ENCODE peak calls at places on chromosomes 16 and 17, in eight cellular contexts. H is left ventricle myocardium inferior, Q is tibial nerve, O is A549, Z is body of pancreas, W is astrocyte, I is vagina, K is pancreas. V is an unnamed sample. For H3K4me1, the result is how much of the 10 kb centered on the place peaks cover.

GRCh38 chr17:53527473-53527872 is 295.3 kb upstream of the KIF2B start:
- DNase-seq in H (no peak), Q (no peak), O (no peak), Z (no peak), W (no peak), I (no peak), K (no peak), V (no peak)

GRCh38 chr17:21213005-21213404 is 956 bp downstream of the TMEM11 start:
- DNase-seq in H (no peak), Q (no peak), O (no peak), Z (no peak), W (no peak), I (no peak), K (no peak), V (no peak)

GRCh38 chr17:6279659-6280058 is 155.3 kb downstream of the AIPL1 start:
- DNase-seq in H (no peak), Q (no peak), O (no peak), Z (peak), W (no peak), I (no peak), K (no peak), V (peak)

GRCh38 chr16:70751593-70751992 is 49.4 kb downstream of the VAC14 start:
- DNase-seq in H (no peak), Q (no peak), O (no peak), Z (no peak), W (no peak), I (no peak), K (peak), V (no peak)

GRCh38 chr17:46940692-46941404 is 17.9 kb downstream of the GOSR2 start:
- DNase-seq in H (peak), Q (peak), O (peak), Z (peak), W (peak), I (no peak), K (no peak), V (no peak)

GRCh38 chr17:61848247-61848646 is 15.1 kb downstream of the BRIP1 start:
- DNase-seq in H (no peak), Q (no peak), O (no peak), Z (no peak), W (no peak), I (no peak), K (no peak), V (no peak)

GRCh38 chr17:58156839-58157803 is 8.9 kb downstream of the OR4D1 start:
- DNase-seq in H (peak), Q (no peak), O (peak), Z (no peak), W (no peak), I (no peak), K (peak), V (no peak)

GRCh38 chr16:59259074-59259963 is 525.2 kb upstream of the GOT2 start:
- DNase-seq in H (no peak), Q (no peak), O (no peak), Z (no peak), W (peak), I (no peak), K (no peak), V (no peak)

GRCh38 chr16:50924759-50925545 is 183.1 kb downstream of the CYLD start:
- DNase-seq in H (no peak), Q (no peak), O (no peak), Z (no peak), W (no peak), I (no peak), K (no peak), V (peak)

GRCh38 chr17:13351046-13351445 is 250.7 kb downstream of the HS3ST3A1 start:
- DNase-seq in H (no peak), Q (no peak), O (no peak), Z (no peak), W (peak), I (no peak), K (no peak), V (no peak)

GRCh38 chr16:85423631-85424030 is 189.5 kb upstream of the GSE1 start:
- DNase-seq in H (peak), Q (no peak), O (no peak), Z (peak), W (no peak), I (no peak), K (peak), V (no peak)

GRCh38 chr17:69733171-69734014 is 318.9 kb downstream of the MAP2K6 start:
- DNase-seq in H (peak), Q (no peak), O (peak), Z (no peak), W (peak), I (no peak), K (no peak), V (peak)

GRCh38 chr17:79027274-79027924 is 3.4 kb downstream of the C1QTNF1 start:
- DNase-seq in H (no peak), Q (peak), O (no peak), Z (peak), W (no peak), I (no peak), K (no peak), V (no peak)

GRCh38 chr16:49881890-49882289 is 26.0 kb upstream of the ZNF423 start:
- DNase-seq in H (no peak), Q (no peak), O (no peak), Z (peak), W (no peak), I (no peak), K (no peak), V (no peak)

GRCh38 chr17:82752371-82753200 is 721 bp downstream of the TBCD start:
- DNase-seq in H (no peak), Q (no peak), O (peak), Z (no peak), W (peak), I (no peak), K (no peak), V (peak)

GRCh38 chr16:82855471-82855870 is 228.7 kb downstream of the CDH13 start:
- DNase-seq in H (no peak), Q (no peak), O (no peak), Z (no peak), W (peak), I (no peak), K (no peak), V (no peak)

GRCh38 chr17:33169580-33170285 is 123.4 kb downstream of the ASIC2 start:
- DNase-seq in H (no peak), Q (no peak), O (no peak), Z (no peak), W (peak), I (no peak), K (no peak), V (peak)

GRCh38 chr17:65723356-65723928 is 162.0 kb upstream of the AXIN2 start:
- DNase-seq in H (no peak), Q (no peak), O (no peak), Z (no peak), W (peak), I (no peak), K (no peak), V (no peak)

GRCh38 chr17:14037453-14037852 is 31.9 kb upstream of the COX10 start:
- DNase-seq in H (no peak), Q (no peak), O (no peak), Z (no peak), W (no peak), I (no peak), K (no peak), V (no peak)

GRCh38 chr17:2238432-2239169 is 65.0 kb downstream of the SMG6 start:
- DNase-seq in H (peak), Q (no peak), O (no peak), Z (no peak), W (no peak), I (no peak), K (no peak), V (no peak)

GRCh38 chr16:78413651-78414050 is 314.2 kb downstream of the WWOX start:
- DNase-seq in H (no peak), Q (no peak), O (no peak), Z (no peak), W (no peak), I (no peak), K (no peak), V (peak)

GRCh38 chr17:9922012-9922848 is 17.2 kb upstream of the RCVRN start:
- DNase-seq in H (no peak), Q (no peak), O (no peak), Z (no peak), W (no peak), I (no peak), K (no peak), V (no peak)

GRCh38 chr16:55274391-55274790 is 49.6 kb upstream of the IRX6 start:
- DNase-seq in H (no peak), Q (no peak), O (no peak), Z (no peak), W (no peak), I (no peak), K (no peak), V (no peak)

GRCh38 chr16:48901712-48902374 is 291.9 kb upstream of the N4BP1 start:
- DNase-seq in H (no peak), Q (no peak), O (no peak), Z (no peak), W (no peak), I (no peak), K (no peak), V (no peak)

GRCh38 chr17:35164716-35165115 is 17.1 kb downstream of the UNC45B start:
- DNase-seq in H (no peak), Q (no peak), O (no peak), Z (no peak), W (no peak), I (no peak), K (no peak), V (no peak)

GRCh38 chr17:31113939-31114338 is 19.2 kb downstream of the NF1 start:
- DNase-seq in H (no peak), Q (no peak), O (no peak), Z (no peak), W (no peak), I (no peak), K (no peak), V (no peak)

GRCh38 chr17:12815642-12816141 is 26.4 kb downstream of the ARHGAP44 start:
- DNase-seq in H (no peak), Q (no peak), O (no peak), Z (no peak), W (no peak), I (no peak), K (no peak), V (no peak)

GRCh38 chr16:55502801-55503366 is 6.0 kb upstream of the LPCAT2 start:
- DNase-seq in H (peak), Q (peak), O (no peak), Z (peak), W (peak), I (no peak), K (peak), V (no peak)

GRCh38 chr17:81134064-81134781 is 31.1 kb upstream of the PVALEF start:
- DNase-seq in H (no peak), Q (no peak), O (no peak), Z (no peak), W (no peak), I (no peak), K (no peak), V (no peak)

GRCh38 chr16:54212893-54213292 is 73.7 kb downstream of the IRX3 start:
- DNase-seq in H (no peak), Q (no peak), O (no peak), Z (no peak), W (no peak), I (no peak), K (no peak), V (no peak)

DNA sequence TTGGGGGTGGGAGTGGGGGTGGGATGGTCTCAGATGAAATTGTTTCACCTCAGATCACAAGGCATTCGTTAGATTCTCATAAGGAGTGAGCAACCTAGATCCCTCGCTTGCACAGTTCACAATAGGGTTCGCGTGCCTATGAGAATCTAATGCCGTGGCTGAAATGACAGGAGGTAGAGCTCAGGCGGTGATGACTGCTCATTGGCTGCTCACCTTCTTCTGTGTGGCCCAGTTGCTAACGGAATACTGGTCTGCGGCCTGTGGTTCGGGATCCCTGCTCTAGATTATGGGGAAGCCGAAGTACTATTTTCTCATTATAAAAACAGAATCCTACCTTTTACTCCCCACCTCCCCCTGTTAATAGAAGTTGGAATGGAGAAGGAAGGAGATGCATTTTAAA is 18.9 kb downstream of the CLTC start:
- DNase-seq in H (no peak), Q (no peak), O (no peak), Z (no peak), W (no peak), I (no peak), K (no peak), V (no peak)
- H3K4me1 ChIP-seq in H (half or more), Q (half or more), O (half or more), Z (half or more), W (under half), I (half or more), K (under half), V (under half)

DNA sequence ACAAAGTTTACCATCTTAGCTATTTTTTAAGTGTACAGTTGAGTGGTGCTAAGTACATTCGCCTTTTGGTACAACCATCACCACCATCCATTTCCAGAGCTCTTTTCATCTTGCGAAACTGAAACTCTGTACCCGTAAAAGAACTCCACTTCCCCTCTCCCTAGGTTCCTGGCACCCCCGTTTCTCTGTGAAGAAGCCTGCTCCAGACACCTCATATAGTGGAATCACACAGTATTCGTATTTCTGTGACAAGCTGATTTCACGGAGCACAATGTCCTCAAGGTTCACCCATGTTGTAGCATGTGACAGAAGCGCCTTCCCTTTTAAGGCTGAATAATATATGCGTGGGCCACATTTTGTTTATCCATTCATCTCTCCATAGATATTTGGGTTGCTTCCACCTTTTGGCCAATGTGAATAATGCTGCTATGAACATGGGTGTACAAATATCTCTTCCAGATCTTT is 54.2 kb upstream of the MAP3K14 start:
- DNase-seq in H (no peak), Q (peak), O (peak), Z (no peak), W (no peak), I (peak), K (no peak), V (no peak)
- TF ChIP-seq CTCF in H (no peak), Q (no peak), O (no peak), Z (no peak), W (no peak), I (no peak), K (no peak), V (peak)

GRCh38 chr17:51133365-51133764 is 12.7 kb upstream of the SPAG9 start:
- DNase-seq in H (no peak), Q (no peak), O (no peak), Z (no peak), W (no peak), I (no peak), K (no peak), V (no peak)
- H3K27ac ChIP-seq in H (peak), Q (no peak), O (no peak), Z (no peak), W (no peak), I (no peak), K (no peak), V (no peak)

DNA sequence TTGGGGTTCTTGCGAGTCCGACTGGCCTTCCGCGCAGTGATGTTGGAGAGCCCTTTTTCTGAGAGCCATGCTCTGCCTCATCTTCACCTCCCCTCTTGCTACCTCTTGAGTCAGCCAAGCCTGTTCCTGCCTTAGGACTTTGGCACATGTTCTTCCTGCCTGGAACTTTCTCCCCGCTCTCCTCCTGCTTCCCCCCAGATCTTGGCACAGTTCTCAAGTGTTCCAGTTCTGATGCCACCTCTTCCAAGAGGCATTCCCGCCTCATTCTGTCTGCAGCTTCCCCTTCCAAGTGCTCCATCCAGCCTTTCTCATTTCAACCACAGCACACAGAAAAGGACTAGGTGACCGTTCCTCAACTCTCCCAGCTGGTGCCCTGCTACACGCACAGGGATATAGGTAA is 7.7 kb downstream of the AKAP1 start:
- DNase-seq in H (no peak), Q (no peak), O (no peak), Z (no peak), W (no peak), I (no peak), K (no peak), V (no peak)
- H3K4me1 ChIP-seq in H (half or more), Q (under half), O (under half), Z (half or more), W (under half), I (half or more), K (under half), V (under half)

DNA sequence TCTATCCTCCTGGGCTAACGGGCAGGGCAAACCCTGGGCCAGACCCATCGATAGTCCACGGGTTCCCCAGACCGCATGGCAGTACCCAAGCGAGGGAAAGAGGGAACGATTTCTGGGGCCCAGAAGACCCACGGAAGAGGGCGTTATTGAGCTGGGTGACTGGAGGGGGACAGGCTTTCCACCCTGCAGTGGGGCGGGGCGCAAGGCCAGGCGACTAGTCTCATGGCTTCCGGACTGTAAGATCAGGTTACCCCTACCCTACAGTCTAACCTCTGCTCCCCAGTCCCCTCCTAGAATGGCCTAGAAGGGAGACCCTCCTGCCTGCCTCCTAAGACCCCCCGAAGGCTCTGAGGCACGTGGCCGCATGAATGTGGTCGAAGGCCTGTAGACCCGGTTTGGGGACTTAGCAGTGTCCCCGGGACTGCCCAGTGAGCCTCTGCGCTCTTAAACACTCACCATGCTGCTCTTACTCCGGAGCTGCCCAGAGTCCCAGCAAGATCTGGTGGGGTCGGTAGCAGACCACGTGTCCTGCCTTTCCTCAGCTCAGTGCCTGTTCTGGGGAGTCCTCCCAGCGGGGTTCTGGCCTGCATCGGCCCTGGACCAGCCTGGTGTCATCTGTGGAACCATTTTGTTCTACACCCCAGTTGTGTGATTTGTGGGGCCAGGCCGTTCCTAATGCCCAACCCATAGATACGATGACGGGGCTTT is 13.1 kb upstream of the AURKB start:
- DNase-seq in H (peak), Q (peak), O (peak), Z (peak), W (peak), I (no peak), K (peak), V (no peak)
- TF ChIP-seq CTCF in H (peak), Q (no peak), O (peak), Z (peak), W (peak), I (no peak), K (no peak), V (no peak)

GRCh38 chr16:19753815-19754643 is 36.0 kb downstream of the IQCK start:
- DNase-seq in H (no peak), Q (no peak), O (peak), Z (peak), W (peak), I (no peak), K (no peak), V (no peak)

GRCh38 chr16:19754644-19755036 is 36.6 kb downstream of the IQCK start:
- DNase-seq in H (no peak), Q (no peak), O (no peak), Z (no peak), W (no peak), I (no peak), K (no peak), V (no peak)

GRCh38 chr16:19757026-19757425 is 39.0 kb downstream of the IQCK start:
- DNase-seq in H (no peak), Q (no peak), O (no peak), Z (no peak), W (peak), I (no peak), K (no peak), V (peak)

GRCh38 chr16:19757762-19758595 is 39.9 kb downstream of the IQCK start:
- DNase-seq in H (no peak), Q (no peak), O (no peak), Z (no peak), W (no peak), I (no peak), K (no peak), V (peak)

GRCh38 chr16:19755268-19755667 is 37.2 kb downstream of the IQCK start:
- DNase-seq in H (no peak), Q (no peak), O (no peak), Z (no peak), W (no peak), I (no peak), K (no peak), V (no peak)
- H3K27ac ChIP-seq in H (peak), Q (peak), O (peak), Z (peak), W (no peak), I (no peak), K (no peak), V (no peak)

GRCh38 chr17:17112628-17113200 is 70.5 kb downstream of the MPRIP start:
- DNase-seq in H (peak), Q (no peak), O (no peak), Z (no peak), W (no peak), I (no peak), K (no peak), V (no peak)

GRCh38 chr17:17109896-17110295 is 67.6 kb downstream of the MPRIP start:
- DNase-seq in H (no peak), Q (peak), O (no peak), Z (no peak), W (no peak), I (no peak), K (no peak), V (peak)

GRCh38 chr17:17110520-17110919 is 68.3 kb downstream of the MPRIP start:
- DNase-seq in H (no peak), Q (no peak), O (no peak), Z (no peak), W (no peak), I (no peak), K (no peak), V (no peak)

GRCh38 chr17:17109231-17109630 is 67.0 kb downstream of the MPRIP start:
- DNase-seq in H (peak), Q (no peak), O (no peak), Z (no peak), W (no peak), I (no peak), K (no peak), V (no peak)

GRCh38 chr17:17111401-17112393 is 69.4 kb downstream of the MPRIP start:
- DNase-seq in H (peak), Q (no peak), O (no peak), Z (no peak), W (no peak), I (no peak), K (no peak), V (no peak)
- H3K4me1 ChIP-seq in H (half or more), Q (half or more), O (half or more), Z (half or more), W (under half), I (half or more), K (under half), V (under half)

DNA sequence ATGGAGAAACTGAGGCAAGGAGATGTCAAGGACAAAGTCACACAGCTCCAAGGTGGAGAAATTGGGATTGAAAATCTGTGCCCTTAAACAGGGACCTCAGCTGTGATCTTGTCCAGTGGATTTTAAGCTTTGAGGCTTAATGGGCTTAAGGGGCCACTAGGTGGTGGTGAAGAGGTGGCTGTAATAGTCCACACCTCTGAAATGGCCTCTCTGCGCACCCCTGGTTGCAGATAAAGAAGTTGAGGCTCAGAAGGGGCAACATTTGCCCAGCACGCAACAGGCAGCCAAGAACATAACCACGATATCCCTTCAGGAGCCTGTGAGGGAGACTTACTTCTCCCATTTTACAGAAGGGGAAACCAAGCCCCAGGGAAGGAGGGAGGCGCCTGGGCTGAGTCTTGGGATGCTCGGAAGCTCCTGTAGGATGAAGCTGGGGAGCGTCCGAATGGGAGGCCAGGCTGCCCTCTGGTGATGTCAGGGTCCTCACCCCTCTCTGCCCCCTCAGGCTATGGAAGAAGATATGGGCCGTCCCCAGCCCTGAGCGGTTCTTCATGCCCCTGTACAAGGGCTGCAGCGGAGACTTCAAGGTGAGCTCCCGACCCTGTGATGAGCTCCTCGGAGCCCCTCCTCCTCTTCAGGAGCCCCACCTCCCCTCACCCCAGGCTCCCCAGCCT is 43.7 kb downstream of the IL21R start:
- DNase-seq in H (no peak), Q (no peak), O (no peak), Z (no peak), W (no peak), I (no peak), K (peak), V (no peak)
- TF ChIP-seq CTCF in H (no peak), Q (no peak), O (no peak), Z (no peak), W (no peak), I (no peak), K (no peak), V (no peak)